ENCODE peak calls at places on chromosomes 5 and 9, in five cellular contexts. One of them, this sample, is unnamed.

GRCh38 chr9:93893899-93894690 is 61.1 kb downstream of the BARX1 start:
- DNase-seq in right lobe of liver: peak
- DNase-seq in MM.1S: no peak
- DNase-seq in astrocyte of the cerebellum: no peak
- DNase-seq in heart right ventricle: no peak
- DNase-seq in this sample: no peak

GRCh38 chr5:33611882-33612281 is 171.1 kb downstream of the TARS1 start:
- DNase-seq in heart right ventricle: no peak
- DNase-seq in MM.1S: no peak
- DNase-seq in astrocyte of the cerebellum: peak
- DNase-seq in right lobe of liver: no peak
- DNase-seq in this sample: peak

GRCh38 chr5:132799392-132799791 is 13.7 kb upstream of the SOWAHA start:
- DNase-seq in astrocyte of the cerebellum: no peak
- DNase-seq in heart right ventricle: no peak
- DNase-seq in right lobe of liver: no peak
- DNase-seq in MM.1S: no peak
- DNase-seq in this sample: no peak

GRCh38 chr9:133711428-133712220 is 26.5 kb downstream of the SARDH start:
- DNase-seq in heart right ventricle: no peak
- DNase-seq in astrocyte of the cerebellum: no peak
- DNase-seq in right lobe of liver: no peak
- DNase-seq in MM.1S: no peak
- DNase-seq in this sample: no peak

GRCh38 chr9:115593587-115594091 is 475.7 kb upstream of the TNC start:
- DNase-seq in right lobe of liver: no peak
- DNase-seq in astrocyte of the cerebellum: no peak
- DNase-seq in MM.1S: peak
- DNase-seq in heart right ventricle: no peak
- DNase-seq in this sample: no peak

GRCh38 chr5:15406478-15406877 is 93.5 kb upstream of the FBXL7 start:
- DNase-seq in MM.1S: no peak
- DNase-seq in right lobe of liver: no peak
- DNase-seq in heart right ventricle: no peak
- DNase-seq in astrocyte of the cerebellum: no peak
- DNase-seq in this sample: no peak

GRCh38 chr5:42949348-42950090 is 90.6 kb downstream of the ANXA2R start:
- DNase-seq in right lobe of liver: no peak
- DNase-seq in astrocyte of the cerebellum: peak
- DNase-seq in MM.1S: peak
- DNase-seq in heart right ventricle: peak
- DNase-seq in this sample: no peak

GRCh38 chr9:23153058-23153457 is 673.0 kb downstream of the ELAVL2 start:
- DNase-seq in heart right ventricle: no peak
- DNase-seq in MM.1S: no peak
- DNase-seq in astrocyte of the cerebellum: no peak
- DNase-seq in right lobe of liver: no peak
- DNase-seq in this sample: no peak

GRCh38 chr5:147565524-147565923 is 55.7 kb upstream of the DPYSL3 start:
- DNase-seq in right lobe of liver: no peak
- DNase-seq in heart right ventricle: no peak
- DNase-seq in MM.1S: no peak
- DNase-seq in astrocyte of the cerebellum: peak
- DNase-seq in this sample: no peak

GRCh38 chr9:78298046-78298511 is 1.2 kb downstream of the PSAT1 start:
- DNase-seq in astrocyte of the cerebellum: no peak
- DNase-seq in heart right ventricle: no peak
- DNase-seq in MM.1S: no peak
- DNase-seq in right lobe of liver: no peak
- DNase-seq in this sample: no peak

GRCh38 chr5:132877466-132877865 is 4.0 kb downstream of the LEAP2 start:
- DNase-seq in right lobe of liver: no peak
- DNase-seq in astrocyte of the cerebellum: no peak
- DNase-seq in heart right ventricle: no peak
- DNase-seq in MM.1S: no peak
- DNase-seq in this sample: no peak

GRCh38 chr9:127167560-127168326 is 45.3 kb upstream of the ANGPTL2 start:
- DNase-seq in MM.1S: no peak
- DNase-seq in right lobe of liver: no peak
- DNase-seq in heart right ventricle: no peak
- DNase-seq in astrocyte of the cerebellum: no peak
- DNase-seq in this sample: no peak

GRCh38 chr5:102295534-102296228 is 403 bp downstream of the SLCO4C1 start:
- DNase-seq in MM.1S: peak
- DNase-seq in heart right ventricle: peak
- DNase-seq in astrocyte of the cerebellum: no peak
- DNase-seq in right lobe of liver: peak
- DNase-seq in this sample: no peak
- H3K4me3 ChIP-seq in MM.1S: peak
- H3K4me3 ChIP-seq in heart right ventricle: peak
- H3K4me3 ChIP-seq in astrocyte of the cerebellum: peak
- H3K4me3 ChIP-seq in right lobe of liver: peak
- H3K4me3 ChIP-seq in this sample: no peak

GRCh38 chr5:157284458-157285212 is 18.7 kb downstream of the CYFIP2 start:
- DNase-seq in heart right ventricle: no peak
- DNase-seq in MM.1S: no peak
- DNase-seq in right lobe of liver: no peak
- DNase-seq in astrocyte of the cerebellum: no peak
- DNase-seq in this sample: no peak

GRCh38 chr5:157288405-157289163 is 22.7 kb downstream of the CYFIP2 start:
- DNase-seq in right lobe of liver: no peak
- DNase-seq in MM.1S: no peak
- DNase-seq in astrocyte of the cerebellum: no peak
- DNase-seq in heart right ventricle: no peak
- DNase-seq in this sample: no peak

GRCh38 chr5:157285310-157286035 is 19.6 kb downstream of the CYFIP2 start:
- DNase-seq in right lobe of liver: no peak
- DNase-seq in MM.1S: no peak
- DNase-seq in astrocyte of the cerebellum: no peak
- DNase-seq in heart right ventricle: no peak
- DNase-seq in this sample: no peak

GRCh38 chr5:157289164-157289819 is 23.4 kb downstream of the CYFIP2 start:
- DNase-seq in MM.1S: no peak
- DNase-seq in right lobe of liver: no peak
- DNase-seq in heart right ventricle: no peak
- DNase-seq in astrocyte of the cerebellum: no peak
- DNase-seq in this sample: no peak

GRCh38 chr5:157286761-157287211 is 20.9 kb downstream of the CYFIP2 start:
- DNase-seq in astrocyte of the cerebellum: no peak
- DNase-seq in heart right ventricle: peak
- DNase-seq in MM.1S: no peak
- DNase-seq in right lobe of liver: peak
- DNase-seq in this sample: no peak
- TF ChIP-seq CTCF in astrocyte of the cerebellum: no peak
- TF ChIP-seq CTCF in heart right ventricle: no peak
- TF ChIP-seq CTCF in MM.1S: no peak
- TF ChIP-seq CTCF in right lobe of liver: no peak
- TF ChIP-seq CTCF in this sample: no peak

GRCh38 chr9:131407717-131408195 is 13.9 kb downstream of the PRRC2B start:
- DNase-seq in MM.1S: no peak
- DNase-seq in right lobe of liver: no peak
- DNase-seq in astrocyte of the cerebellum: no peak
- DNase-seq in heart right ventricle: peak
- DNase-seq in this sample: no peak
- H3K4me3 ChIP-seq in MM.1S: no peak
- H3K4me3 ChIP-seq in right lobe of liver: no peak
- H3K4me3 ChIP-seq in astrocyte of the cerebellum: peak
- H3K4me3 ChIP-seq in heart right ventricle: no peak
- H3K4me3 ChIP-seq in this sample: no peak

DNA sequence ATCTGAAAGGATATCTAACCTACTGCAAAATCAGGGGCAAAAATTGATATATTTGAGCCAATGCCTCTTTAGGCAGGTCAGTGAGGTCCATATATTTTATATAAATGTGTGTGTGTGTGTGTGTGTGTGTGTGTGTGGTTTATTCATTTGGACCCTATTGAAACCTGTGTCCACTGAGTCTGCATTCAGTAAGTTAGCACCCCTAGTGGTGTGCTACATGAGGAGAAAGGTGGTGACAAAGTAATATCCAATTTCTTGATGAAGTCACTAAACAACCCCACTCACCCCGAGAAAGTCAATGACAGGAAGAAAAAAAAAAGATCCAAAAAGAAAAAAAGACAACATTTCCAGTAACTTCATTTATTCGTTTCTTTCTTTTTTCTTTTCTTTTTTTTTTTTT is 4.1 kb downstream of the FBXW11 start:
- DNase-seq in astrocyte of the cerebellum: no peak
- DNase-seq in MM.1S: peak
- DNase-seq in right lobe of liver: no peak
- DNase-seq in heart right ventricle: no peak
- DNase-seq in this sample: no peak
- TF ChIP-seq CTCF in astrocyte of the cerebellum: peak
- TF ChIP-seq CTCF in MM.1S: peak
- TF ChIP-seq CTCF in right lobe of liver: peak
- TF ChIP-seq CTCF in heart right ventricle: peak
- TF ChIP-seq CTCF in this sample: peak

This sample was measured in AG04449.